ENCODE peak calls at places on chromosome 13, in seven cellular contexts. One of them, this sample, is unnamed.

GRCh38 chr13:95100525-95101121 is 200.6 kb downstream of the ABCC4 start:
- DNase-seq in NCI-H1105: no peak
- DNase-seq in NCI-H1436: no peak
- DNase-seq in NT2/D1: no peak
- DNase-seq in uterus: no peak
- DNase-seq in epithelial cell of esophagus: peak
- DNase-seq in A549: peak
- DNase-seq in this sample: no peak

GRCh38 chr13:104779311-104779710 is 1713.1 kb upstream of the SLC10A2 start:
- DNase-seq in NT2/D1: no peak
- DNase-seq in epithelial cell of esophagus: peak
- DNase-seq in uterus: no peak
- DNase-seq in NCI-H1105: peak
- DNase-seq in A549: no peak
- DNase-seq in NCI-H1436: peak
- DNase-seq in this sample: no peak

GRCh38 chr13:99018418-99019180 is 40.7 kb upstream of the DOCK9 start:
- DNase-seq in NCI-H1436: no peak
- DNase-seq in NT2/D1: no peak
- DNase-seq in A549: no peak
- DNase-seq in NCI-H1105: no peak
- DNase-seq in uterus: no peak
- DNase-seq in epithelial cell of esophagus: peak
- DNase-seq in this sample: no peak

GRCh38 chr13:32267836-32268439 is 47.2 kb downstream of the ZAR1L start:
- DNase-seq in A549: no peak
- DNase-seq in NT2/D1: no peak
- DNase-seq in epithelial cell of esophagus: peak
- DNase-seq in NCI-H1436: no peak
- DNase-seq in NCI-H1105: no peak
- DNase-seq in uterus: no peak
- DNase-seq in this sample: no peak

GRCh38 chr13:75458696-75459422 is 23.1 kb downstream of the TBC1D4 start:
- DNase-seq in NCI-H1436: peak
- DNase-seq in A549: no peak
- DNase-seq in uterus: no peak
- DNase-seq in NCI-H1105: peak
- DNase-seq in epithelial cell of esophagus: peak
- DNase-seq in NT2/D1: no peak
- DNase-seq in this sample: peak

GRCh38 chr13:104011505-104012270 is 945.5 kb upstream of the SLC10A2 start:
- DNase-seq in NT2/D1: no peak
- DNase-seq in epithelial cell of esophagus: no peak
- DNase-seq in A549: no peak
- DNase-seq in NCI-H1105: no peak
- DNase-seq in NCI-H1436: no peak
- DNase-seq in uterus: no peak
- DNase-seq in this sample: no peak

GRCh38 chr13:40388617-40389016 is 277.8 kb downstream of the FOXO1 start:
- DNase-seq in NCI-H1105: no peak
- DNase-seq in uterus: no peak
- DNase-seq in NCI-H1436: no peak
- DNase-seq in NT2/D1: no peak
- DNase-seq in A549: no peak
- DNase-seq in epithelial cell of esophagus: no peak
- DNase-seq in this sample: peak

GRCh38 chr13:96984061-96984508 is 10.2 kb downstream of the OXGR1 start:
- DNase-seq in A549: no peak
- DNase-seq in NCI-H1105: no peak
- DNase-seq in NT2/D1: no peak
- DNase-seq in NCI-H1436: peak
- DNase-seq in epithelial cell of esophagus: peak
- DNase-seq in uterus: no peak
- DNase-seq in this sample: peak

GRCh38 chr13:24216176-24216575 is 55.7 kb downstream of the SPATA13 start:
- DNase-seq in NCI-H1105: no peak
- DNase-seq in NT2/D1: no peak
- DNase-seq in epithelial cell of esophagus: peak
- DNase-seq in A549: no peak
- DNase-seq in uterus: no peak
- DNase-seq in NCI-H1436: no peak
- DNase-seq in this sample: no peak

GRCh38 chr13:109100705-109101104 is 471.3 kb downstream of the MYO16 start:
- DNase-seq in uterus: no peak
- DNase-seq in NT2/D1: no peak
- DNase-seq in epithelial cell of esophagus: peak
- DNase-seq in NCI-H1436: no peak
- DNase-seq in A549: no peak
- DNase-seq in NCI-H1105: no peak
- DNase-seq in this sample: no peak

GRCh38 chr13:109779876-109780516 is 6.4 kb downstream of the IRS2 start:
- DNase-seq in epithelial cell of esophagus: no peak
- DNase-seq in NCI-H1436: no peak
- DNase-seq in A549: no peak
- DNase-seq in NCI-H1105: no peak
- DNase-seq in uterus: no peak
- DNase-seq in NT2/D1: no peak
- DNase-seq in this sample: no peak

GRCh38 chr13:99293178-99293577 is 14.0 kb downstream of the GPR183 start:
- DNase-seq in NT2/D1: no peak
- DNase-seq in NCI-H1436: no peak
- DNase-seq in uterus: no peak
- DNase-seq in epithelial cell of esophagus: no peak
- DNase-seq in NCI-H1105: no peak
- DNase-seq in A549: no peak
- DNase-seq in this sample: no peak